ENCODE peak calls at places on chromosomes 6 and 20, in four cellular contexts. P is occipital lobe; F is mesothelial cell of epicardium; Y is activated naive CD8-positive, alpha-beta T cell treated with anti-CD3 and anti-CD28 coated beads, Interleukin-2, amount 50 U/mL, for 16 hours. E is an unnamed sample.

GRCh38 chr20:8315639-8316573 is 183.8 kb downstream of the PLCB1 start:
- DNase-seq in F (no peak), P (no peak), Y (no peak), E (no peak)

GRCh38 chr6:143843689-143844405 is 709 bp downstream of the LTV1 start:
- DNase-seq in F (no peak), P (no peak), Y (no peak), E (no peak)

GRCh38 chr6:64255000-64255399 is 619.4 kb downstream of the PHF3 start:
- DNase-seq in P (no peak), F (no peak), Y (no peak), E (no peak)

GRCh38 chr20:20938599-20938998 is 167.6 kb downstream of the LINC00237 start:
- DNase-seq in F (no peak), P (no peak), Y (no peak), E (no peak)

GRCh38 chr20:49701313-49701731 is 12.4 kb downstream of the B4GALT5 start:
- DNase-seq in F (no peak), Y (no peak), P (no peak), E (no peak)

GRCh38 chr6:45727824-45728449 is 287.7 kb downstream of the CLIC5 start:
- DNase-seq in P (no peak), Y (no peak), F (no peak), E (no peak)

GRCh38 chr20:10551732-10552724 is 116.9 kb downstream of the SLX4IP start:
- DNase-seq in F (no peak), P (no peak), Y (no peak), E (no peak)

GRCh38 chr6:161740486-161740885 is 466.6 kb upstream of the AGPAT4 start:
- DNase-seq in P (no peak), F (no peak), Y (no peak), E (no peak)

GRCh38 chr20:50292324-50293243 is 102.0 kb downstream of the CEBPB start:
- DNase-seq in Y (no peak), P (peak; percentile 51), F (no peak), E (peak; percentile 98)

GRCh38 chr6:111210074-111210729 is 122.9 kb downstream of the SLC16A10 start:
- DNase-seq in P (no peak), Y (no peak), F (no peak), E (no peak)

GRCh38 chr20:34037767-34038166 is 44.1 kb downstream of the RALY start:
- DNase-seq in P (no peak), F (no peak), Y (no peak), E (no peak)

GRCh38 chr20:14401479-14402138 is 64.2 kb upstream of the FLRT3 start:
- DNase-seq in F (no peak), Y (no peak), P (no peak), E (no peak)

GRCh38 chr20:41330941-41331340 is 9.7 kb upstream of the LPIN3 start:
- DNase-seq in P (no peak), Y (no peak), F (no peak), E (no peak)